ENCODE peak calls at places on chromosome 3, in nine cellular contexts. One of them, this sample, is unnamed. For H3K36me3, the result is how much of the 10 kb centered on the place peaks cover.

GRCh38 chr3:38039899-38040261 is 872 bp downstream of the DLEC1 start:
- DNase-seq in heart left ventricle: peak
- DNase-seq in CD8-positive, alpha-beta T cell: peak
- DNase-seq in pancreas: no peak
- DNase-seq in lung: peak
- DNase-seq in left lung: peak
- DNase-seq in HCT116: no peak
- DNase-seq in suprapubic skin: no peak
- DNase-seq in adipocyte: peak
- DNase-seq in this sample: peak

GRCh38 chr3:49701388-49702077 is 12.2 kb downstream of the RNF123 start:
- DNase-seq in heart left ventricle: no peak
- DNase-seq in CD8-positive, alpha-beta T cell: no peak
- DNase-seq in pancreas: peak
- DNase-seq in lung: no peak
- DNase-seq in left lung: peak
- DNase-seq in HCT116: no peak
- DNase-seq in suprapubic skin: no peak
- DNase-seq in adipocyte: peak
- DNase-seq in this sample: no peak

GRCh38 chr3:22960326-22960984 is 242.7 kb upstream of the UBE2E2 start:
- DNase-seq in heart left ventricle: no peak
- DNase-seq in CD8-positive, alpha-beta T cell: no peak
- DNase-seq in pancreas: peak
- DNase-seq in lung: peak
- DNase-seq in left lung: no peak
- DNase-seq in HCT116: peak
- DNase-seq in suprapubic skin: no peak
- DNase-seq in adipocyte: peak
- DNase-seq in this sample: peak

GRCh38 chr3:141078200-141078599 is 27.1 kb downstream of the SPSB4 start:
- DNase-seq in heart left ventricle: no peak
- DNase-seq in CD8-positive, alpha-beta T cell: no peak
- DNase-seq in pancreas: no peak
- DNase-seq in lung: no peak
- DNase-seq in left lung: no peak
- DNase-seq in HCT116: no peak
- DNase-seq in suprapubic skin: peak
- DNase-seq in adipocyte: no peak
- DNase-seq in this sample: no peak

GRCh38 chr3:52090131-52090548 is 33.8 kb upstream of the DUSP7 start:
- DNase-seq in heart left ventricle: no peak
- DNase-seq in CD8-positive, alpha-beta T cell: no peak
- DNase-seq in pancreas: no peak
- DNase-seq in lung: no peak
- DNase-seq in left lung: peak
- DNase-seq in HCT116: peak
- DNase-seq in suprapubic skin: no peak
- DNase-seq in adipocyte: peak
- DNase-seq in this sample: no peak

GRCh38 chr3:59581000-59581399 is 531.2 kb upstream of the CFAP20DC start:
- DNase-seq in heart left ventricle: no peak
- DNase-seq in CD8-positive, alpha-beta T cell: no peak
- DNase-seq in pancreas: no peak
- DNase-seq in lung: no peak
- DNase-seq in left lung: no peak
- DNase-seq in HCT116: no peak
- DNase-seq in suprapubic skin: no peak
- DNase-seq in adipocyte: no peak
- DNase-seq in this sample: no peak

GRCh38 chr3:124347418-124347817 is 355.5 kb upstream of the ROPN1 start:
- DNase-seq in heart left ventricle: no peak
- DNase-seq in CD8-positive, alpha-beta T cell: no peak
- DNase-seq in pancreas: no peak
- DNase-seq in lung: no peak
- DNase-seq in left lung: no peak
- DNase-seq in HCT116: peak
- DNase-seq in suprapubic skin: no peak
- DNase-seq in adipocyte: no peak
- DNase-seq in this sample: no peak

GRCh38 chr3:73101916-73102315 is 40.5 kb downstream of the EBLN2 start:
- DNase-seq in heart left ventricle: no peak
- DNase-seq in CD8-positive, alpha-beta T cell: no peak
- DNase-seq in pancreas: no peak
- DNase-seq in lung: no peak
- DNase-seq in left lung: no peak
- DNase-seq in HCT116: no peak
- DNase-seq in suprapubic skin: no peak
- DNase-seq in adipocyte: no peak
- DNase-seq in this sample: no peak

GRCh38 chr3:42336103-42336502 is 70.1 kb upstream of the CCK start:
- DNase-seq in heart left ventricle: no peak
- DNase-seq in CD8-positive, alpha-beta T cell: no peak
- DNase-seq in pancreas: no peak
- DNase-seq in lung: no peak
- DNase-seq in left lung: no peak
- DNase-seq in HCT116: no peak
- DNase-seq in suprapubic skin: no peak
- DNase-seq in adipocyte: no peak
- DNase-seq in this sample: no peak

GRCh38 chr3:74287557-74287956 is 326.9 kb downstream of the CNTN3 start:
- DNase-seq in heart left ventricle: no peak
- DNase-seq in CD8-positive, alpha-beta T cell: no peak
- DNase-seq in pancreas: no peak
- DNase-seq in lung: no peak
- DNase-seq in left lung: no peak
- DNase-seq in HCT116: no peak
- DNase-seq in suprapubic skin: no peak
- DNase-seq in adipocyte: no peak
- DNase-seq in this sample: no peak

GRCh38 chr3:162641317-162641716 is 1144.7 kb downstream of the OTOL1 start:
- DNase-seq in heart left ventricle: no peak
- DNase-seq in CD8-positive, alpha-beta T cell: no peak
- DNase-seq in pancreas: no peak
- DNase-seq in lung: no peak
- DNase-seq in left lung: no peak
- DNase-seq in HCT116: no peak
- DNase-seq in suprapubic skin: no peak
- DNase-seq in adipocyte: no peak
- DNase-seq in this sample: no peak

GRCh38 chr3:133882986-133883586 is 12.6 kb downstream of the RAB6B start:
- DNase-seq in heart left ventricle: no peak
- DNase-seq in CD8-positive, alpha-beta T cell: no peak
- DNase-seq in pancreas: no peak
- DNase-seq in lung: no peak
- DNase-seq in left lung: no peak
- DNase-seq in HCT116: no peak
- DNase-seq in suprapubic skin: peak
- DNase-seq in adipocyte: no peak
- DNase-seq in this sample: no peak

GRCh38 chr3:160108357-160108756 is 116.9 kb upstream of the C3orf80 start:
- DNase-seq in heart left ventricle: no peak
- DNase-seq in CD8-positive, alpha-beta T cell: no peak
- DNase-seq in pancreas: no peak
- DNase-seq in lung: no peak
- DNase-seq in left lung: no peak
- DNase-seq in HCT116: no peak
- DNase-seq in suprapubic skin: no peak
- DNase-seq in adipocyte: no peak
- DNase-seq in this sample: no peak

GRCh38 chr3:171334465-171334811 is 125.8 kb downstream of the TNIK start:
- DNase-seq in heart left ventricle: peak
- DNase-seq in CD8-positive, alpha-beta T cell: no peak
- DNase-seq in pancreas: peak
- DNase-seq in lung: peak
- DNase-seq in left lung: no peak
- DNase-seq in HCT116: no peak
- DNase-seq in suprapubic skin: no peak
- DNase-seq in adipocyte: no peak
- DNase-seq in this sample: peak

GRCh38 chr3:177491301-177492031 is 294.2 kb upstream of the TBL1XR1 start:
- DNase-seq in heart left ventricle: no peak
- DNase-seq in CD8-positive, alpha-beta T cell: no peak
- DNase-seq in pancreas: no peak
- DNase-seq in lung: no peak
- DNase-seq in left lung: no peak
- DNase-seq in HCT116: no peak
- DNase-seq in suprapubic skin: no peak
- DNase-seq in adipocyte: peak
- DNase-seq in this sample: peak

GRCh38 chr3:192892981-192893827 is 24.5 kb downstream of the MB21D2 start:
- DNase-seq in heart left ventricle: peak
- DNase-seq in CD8-positive, alpha-beta T cell: peak
- DNase-seq in pancreas: no peak
- DNase-seq in lung: peak
- DNase-seq in left lung: no peak
- DNase-seq in HCT116: peak
- DNase-seq in suprapubic skin: no peak
- DNase-seq in adipocyte: no peak
- DNase-seq in this sample: peak

GRCh38 chr3:168249539-168250414 is 154.1 kb upstream of the GOLIM4 start:
- DNase-seq in heart left ventricle: peak
- DNase-seq in CD8-positive, alpha-beta T cell: no peak
- DNase-seq in pancreas: peak
- DNase-seq in lung: peak
- DNase-seq in left lung: peak
- DNase-seq in HCT116: peak
- DNase-seq in suprapubic skin: peak
- DNase-seq in adipocyte: peak
- DNase-seq in this sample: peak

GRCh38 chr3:192835818-192836468 is 81.7 kb downstream of the MB21D2 start:
- DNase-seq in heart left ventricle: peak
- DNase-seq in CD8-positive, alpha-beta T cell: no peak
- DNase-seq in pancreas: no peak
- DNase-seq in lung: no peak
- DNase-seq in left lung: no peak
- DNase-seq in HCT116: no peak
- DNase-seq in suprapubic skin: no peak
- DNase-seq in adipocyte: peak
- DNase-seq in this sample: peak

GRCh38 chr3:10928396-10928960 is 64.1 kb upstream of the SLC6A1 start:
- DNase-seq in heart left ventricle: no peak
- DNase-seq in CD8-positive, alpha-beta T cell: no peak
- DNase-seq in pancreas: no peak
- DNase-seq in lung: no peak
- DNase-seq in left lung: no peak
- DNase-seq in HCT116: no peak
- DNase-seq in suprapubic skin: no peak
- DNase-seq in adipocyte: no peak
- DNase-seq in this sample: no peak

GRCh38 chr3:43997788-43998373 is 243.8 kb upstream of the TOPAZ1 start:
- DNase-seq in heart left ventricle: no peak
- DNase-seq in CD8-positive, alpha-beta T cell: no peak
- DNase-seq in pancreas: no peak
- DNase-seq in lung: no peak
- DNase-seq in left lung: peak
- DNase-seq in HCT116: no peak
- DNase-seq in suprapubic skin: no peak
- DNase-seq in adipocyte: no peak
- DNase-seq in this sample: no peak

GRCh38 chr3:175558261-175558660 is 699.1 kb downstream of the NAALADL2 start:
- DNase-seq in heart left ventricle: no peak
- DNase-seq in CD8-positive, alpha-beta T cell: no peak
- DNase-seq in pancreas: no peak
- DNase-seq in lung: no peak
- DNase-seq in left lung: no peak
- DNase-seq in HCT116: no peak
- DNase-seq in suprapubic skin: no peak
- DNase-seq in adipocyte: no peak
- DNase-seq in this sample: no peak

GRCh38 chr3:156353535-156353934 is 201.4 kb downstream of the SSR3 start:
- DNase-seq in heart left ventricle: no peak
- DNase-seq in CD8-positive, alpha-beta T cell: no peak
- DNase-seq in pancreas: no peak
- DNase-seq in lung: no peak
- DNase-seq in left lung: no peak
- DNase-seq in HCT116: no peak
- DNase-seq in suprapubic skin: no peak
- DNase-seq in adipocyte: no peak
- DNase-seq in this sample: no peak

GRCh38 chr3:68987322-68987721 is 26.2 kb downstream of the EOGT start:
- DNase-seq in heart left ventricle: no peak
- DNase-seq in CD8-positive, alpha-beta T cell: no peak
- DNase-seq in pancreas: no peak
- DNase-seq in lung: no peak
- DNase-seq in left lung: no peak
- DNase-seq in HCT116: no peak
- DNase-seq in suprapubic skin: no peak
- DNase-seq in adipocyte: no peak
- DNase-seq in this sample: no peak
- H3K36me3 ChIP-seq in heart left ventricle: half or more
- H3K36me3 ChIP-seq in CD8-positive, alpha-beta T cell: under half
- H3K36me3 ChIP-seq in pancreas: under half
- H3K36me3 ChIP-seq in lung: half or more
- H3K36me3 ChIP-seq in left lung: half or more
- H3K36me3 ChIP-seq in HCT116: under half
- H3K36me3 ChIP-seq in suprapubic skin: half or more
- H3K36me3 ChIP-seq in adipocyte: half or more
- H3K36me3 ChIP-seq in this sample: under half

GRCh38 chr3:184333190-184333589 is 4.2 kb upstream of the FAM131A start:
- DNase-seq in heart left ventricle: peak
- DNase-seq in CD8-positive, alpha-beta T cell: no peak
- DNase-seq in pancreas: no peak
- DNase-seq in lung: no peak
- DNase-seq in left lung: no peak
- DNase-seq in HCT116: no peak
- DNase-seq in suprapubic skin: no peak
- DNase-seq in adipocyte: no peak
- DNase-seq in this sample: no peak
- H3K36me3 ChIP-seq in heart left ventricle: half or more
- H3K36me3 ChIP-seq in CD8-positive, alpha-beta T cell: under half
- H3K36me3 ChIP-seq in pancreas: half or more
- H3K36me3 ChIP-seq in lung: under half
- H3K36me3 ChIP-seq in left lung: half or more
- H3K36me3 ChIP-seq in HCT116: under half
- H3K36me3 ChIP-seq in suprapubic skin: half or more
- H3K36me3 ChIP-seq in adipocyte: half or more
- H3K36me3 ChIP-seq in this sample: half or more

GRCh38 chr3:146117406-146118285 is 43.3 kb downstream of the PLOD2 start:
- DNase-seq in heart left ventricle: no peak
- DNase-seq in CD8-positive, alpha-beta T cell: no peak
- DNase-seq in pancreas: no peak
- DNase-seq in lung: no peak
- DNase-seq in left lung: no peak
- DNase-seq in HCT116: no peak
- DNase-seq in suprapubic skin: no peak
- DNase-seq in adipocyte: peak
- DNase-seq in this sample: no peak
- H3K36me3 ChIP-seq in heart left ventricle: under half
- H3K36me3 ChIP-seq in CD8-positive, alpha-beta T cell: under half
- H3K36me3 ChIP-seq in pancreas: under half
- H3K36me3 ChIP-seq in lung: under half
- H3K36me3 ChIP-seq in left lung: under half
- H3K36me3 ChIP-seq in HCT116: under half
- H3K36me3 ChIP-seq in suprapubic skin: under half
- H3K36me3 ChIP-seq in adipocyte: under half
- H3K36me3 ChIP-seq in this sample: half or more

DNA sequence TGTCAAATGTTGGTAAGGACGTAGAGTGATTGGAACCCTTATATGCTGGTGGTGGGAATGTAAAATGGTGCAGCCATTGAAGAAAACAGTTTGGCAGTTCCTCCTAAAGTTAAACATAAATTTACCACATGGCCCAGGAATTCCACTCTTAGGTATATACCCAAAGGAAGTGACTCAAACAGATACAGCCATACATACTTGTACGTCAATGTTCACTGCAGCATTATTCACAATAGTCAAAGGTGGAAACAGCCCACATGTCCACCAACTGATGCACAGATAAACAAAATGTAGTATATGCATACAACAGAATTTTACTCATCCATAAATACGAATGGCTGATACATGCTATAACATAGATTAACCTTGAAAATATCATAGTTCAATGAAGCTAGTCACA is 13.2 kb downstream of the CLASP2 start:
- DNase-seq in heart left ventricle: no peak
- DNase-seq in CD8-positive, alpha-beta T cell: no peak
- DNase-seq in pancreas: no peak
- DNase-seq in lung: no peak
- DNase-seq in left lung: no peak
- DNase-seq in HCT116: no peak
- DNase-seq in suprapubic skin: no peak
- DNase-seq in adipocyte: no peak
- DNase-seq in this sample: no peak
- H3K36me3 ChIP-seq in heart left ventricle: under half
- H3K36me3 ChIP-seq in CD8-positive, alpha-beta T cell: under half
- H3K36me3 ChIP-seq in pancreas: under half
- H3K36me3 ChIP-seq in lung: under half
- H3K36me3 ChIP-seq in left lung: under half
- H3K36me3 ChIP-seq in HCT116: under half
- H3K36me3 ChIP-seq in suprapubic skin: under half
- H3K36me3 ChIP-seq in adipocyte: under half
- H3K36me3 ChIP-seq in this sample: under half